ENCODE peak calls at places on chromosome 20, in five cellular contexts. E is kidney, U is caudate nucleus, H is HCT116, N is NCI-H2081. F is an unnamed sample.

GRCh38 chr20:23225407-23226060 is 125.1 kb upstream of the NXT1 start:
- DNase-seq in N (no peak), U (no peak), E (no peak), H (no peak), F (peak; percentile 48)

GRCh38 chr20:44594730-44595129 is 12.4 kb downstream of the PKIG start:
- DNase-seq in H (no peak), E (no peak), U (no peak), N (no peak), F (peak; percentile 39)

GRCh38 chr20:3222635-3223600 is 13.6 kb downstream of the ITPA start:
- DNase-seq in U (no peak), E (peak; percentile 74), N (peak; percentile 99), H (no peak), F (peak; percentile 70)

GRCh38 chr20:17494201-17494600 is 37.0 kb downstream of the BFSP1 start:
- DNase-seq in N (no peak), H (no peak), U (no peak), E (no peak), F (no peak)

GRCh38 chr20:35146299-35146921 is 726 bp downstream of the EDEM2 start:
- DNase-seq in H (no peak), N (no peak), U (no peak), E (peak; percentile 77), F (no peak)

GRCh38 chr20:53738039-53738944 is 144.7 kb upstream of the ZNF217 start:
- DNase-seq in U (peak; percentile 15), H (no peak), E (peak; percentile 89), N (no peak), F (peak; percentile 54)

GRCh38 chr20:18537651-18538050 is 29.6 kb upstream of the SMIM26 start:
- DNase-seq in E (no peak), N (no peak), U (no peak), H (no peak), F (no peak)

GRCh38 chr20:41406896-41407444 is 40.4 kb upstream of the EMILIN3 start:
- DNase-seq in U (no peak), E (no peak), N (no peak), H (no peak), F (no peak)

GRCh38 chr20:1383621-1384404 is 9.0 kb downstream of the FKBP1A start:
- DNase-seq in N (peak; percentile 82), U (no peak), H (no peak), E (no peak), F (no peak)

GRCh38 chr20:23048283-23049200 is 930 bp downstream of the THBD start:
- DNase-seq in U (no peak), E (peak; percentile 86), H (no peak), N (peak; percentile 63), F (peak; percentile 69)

GRCh38 chr20:51359947-51360346 is 182.6 kb downstream of the NFATC2 start:
- DNase-seq in N (no peak), U (no peak), E (no peak), H (no peak), F (no peak)

GRCh38 chr20:8393356-8393755 is 261.3 kb downstream of the PLCB1 start:
- DNase-seq in N (no peak), E (no peak), U (no peak), H (no peak), F (no peak)

GRCh38 chr20:21118782-21119181 is 7.1 kb upstream of the KIZ start:
- DNase-seq in H (no peak), U (no peak), N (no peak), E (no peak), F (no peak)

GRCh38 chr20:2429061-2429460 is 41.5 kb downstream of the SNRPB start:
- DNase-seq in H (no peak), E (no peak), U (no peak), N (no peak), F (no peak)

GRCh38 chr20:58538752-58539151 is 23.6 kb upstream of the APCDD1L start:
- DNase-seq in N (no peak), U (no peak), E (no peak), H (no peak), F (no peak)

GRCh38 chr20:45157977-45158376 is 16.7 kb upstream of the PI3 start:
- DNase-seq in N (no peak), E (no peak), U (no peak), H (peak; percentile 8), F (no peak)

F was measured in left ventricle myocardium inferior.